ENCODE peak calls at places on chromosome 1, in ten cellular contexts. H is body of pancreas, D is heart left ventricle, L is stomach, J is suprapubic skin, M is testis, V is esophagus muscularis mucosa, G is A549, I is Peyer's patch, A is HCT116. B is an unnamed sample.

GRCh38 chr1:195806060-195806459 is 802.2 kb downstream of the KCNT2 start:
- DNase-seq in J (no peak), L (no peak), A (no peak), I (no peak), H (no peak), D (no peak), V (no peak), G (no peak), M (no peak), B (no peak)

GRCh38 chr1:236836157-236836556 is 41.1 kb downstream of the MTR start:
- DNase-seq in M (no peak), G (no peak), A (no peak), I (no peak), L (no peak), H (no peak), V (no peak), D (no peak), J (no peak), B (no peak)

GRCh38 chr1:91564888-91565700 is 64.4 kb downstream of the CDC7 start:
- DNase-seq in V (peak; percentile 70), G (no peak), I (no peak), J (no peak), M (no peak), A (no peak), D (no peak), H (no peak), L (no peak), B (no peak)

GRCh38 chr1:153805042-153805745 is 30.0 kb downstream of the SLC27A3 start:
- DNase-seq in D (peak; percentile 67), V (no peak), H (peak; percentile 27), I (no peak), M (peak; percentile 48), G (peak; percentile 37), J (no peak), A (peak; percentile 78), L (peak; percentile 44), B (peak; percentile 83)

GRCh38 chr1:226973371-226973897 is 33.3 kb downstream of the COQ8A start:
- DNase-seq in D (peak; percentile 62), V (no peak), L (no peak), I (no peak), H (peak; percentile 42), A (no peak), G (no peak), M (peak; percentile 72), J (no peak), B (no peak)

GRCh38 chr1:20404466-20404865 is 81.5 kb downstream of the CAMK2N1 start:
- DNase-seq in A (no peak), H (no peak), I (no peak), D (no peak), V (no peak), G (no peak), J (no peak), M (no peak), L (no peak), B (no peak)

GRCh38 chr1:109762039-109762585 is 1.6 kb downstream of the EPS8L3 start:
- DNase-seq in D (no peak), L (no peak), V (no peak), H (peak; percentile 2), I (peak; percentile 33), M (peak; percentile 10), G (no peak), A (no peak), J (no peak), B (no peak)

GRCh38 chr1:30400436-30400975 is 322.9 kb downstream of the MATN1 start:
- DNase-seq in I (peak; percentile 14), D (no peak), J (peak; percentile 26), A (no peak), V (no peak), M (no peak), L (no peak), G (no peak), H (no peak), B (peak; percentile 55)

GRCh38 chr1:222168621-222169020 is 379.3 kb downstream of the HHIPL2 start:
- DNase-seq in H (no peak), M (no peak), V (no peak), I (no peak), L (no peak), J (no peak), D (no peak), A (no peak), G (no peak), B (no peak)

GRCh38 chr1:94126651-94127050 is 5.7 kb upstream of the ABCA4 start:
- DNase-seq in J (no peak), A (no peak), V (peak; percentile 2), M (no peak), D (no peak), I (no peak), G (no peak), L (no peak), H (no peak), B (no peak)

DNA sequence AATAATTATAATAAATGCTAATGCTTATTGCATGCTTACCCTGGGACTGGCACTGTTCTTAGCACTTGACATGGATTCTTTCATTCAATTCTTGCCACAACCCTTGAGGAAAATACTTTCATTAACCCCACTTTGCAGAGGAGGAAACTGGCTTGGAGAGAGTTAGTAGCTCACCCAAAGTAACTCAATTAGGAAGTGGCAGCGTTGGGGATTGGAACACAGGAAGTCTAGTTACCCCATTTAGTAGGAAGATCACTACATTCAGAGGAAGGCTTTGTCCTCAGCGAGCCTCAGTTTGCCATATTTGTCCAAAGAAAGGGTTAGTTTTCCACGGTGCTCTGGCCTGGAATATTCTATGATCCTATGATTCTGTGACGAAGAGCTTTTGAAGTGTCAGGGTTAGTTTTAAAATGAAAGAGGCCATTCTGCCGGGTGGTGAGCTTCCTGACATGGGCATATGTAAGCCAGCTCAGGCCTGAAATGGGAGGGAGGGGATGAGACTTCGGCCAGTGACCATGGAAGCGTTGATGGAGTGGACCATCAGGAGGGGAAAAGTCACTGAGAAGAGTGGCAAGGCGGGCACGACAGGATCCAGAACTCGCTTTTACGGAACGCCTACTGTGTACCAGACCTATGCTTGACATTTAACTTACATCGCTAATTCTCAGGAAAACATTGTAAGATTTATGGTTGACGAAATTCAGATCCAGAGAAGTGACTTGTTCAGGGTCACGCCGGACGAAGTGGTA is 28.2 kb upstream of the EPB41 start:
- DNase-seq in G (no peak), D (no peak), J (no peak), I (no peak), L (no peak), V (no peak), A (no peak), H (no peak), M (no peak), B (no peak)
- H3K4me3 ChIP-seq in G (peak overlapping the region; percentile 89), D (no peak overlapping the region), J (peak overlapping the region; percentile 62), I (peak overlapping the region; percentile 71), L (peak overlapping the region; percentile 63), V (peak overlapping the region; percentile 94), A (peak overlapping the region; percentile 95), H (no peak overlapping the region), M (peak overlapping the region; percentile 70), B (peak overlapping the region; percentile 90)

DNA sequence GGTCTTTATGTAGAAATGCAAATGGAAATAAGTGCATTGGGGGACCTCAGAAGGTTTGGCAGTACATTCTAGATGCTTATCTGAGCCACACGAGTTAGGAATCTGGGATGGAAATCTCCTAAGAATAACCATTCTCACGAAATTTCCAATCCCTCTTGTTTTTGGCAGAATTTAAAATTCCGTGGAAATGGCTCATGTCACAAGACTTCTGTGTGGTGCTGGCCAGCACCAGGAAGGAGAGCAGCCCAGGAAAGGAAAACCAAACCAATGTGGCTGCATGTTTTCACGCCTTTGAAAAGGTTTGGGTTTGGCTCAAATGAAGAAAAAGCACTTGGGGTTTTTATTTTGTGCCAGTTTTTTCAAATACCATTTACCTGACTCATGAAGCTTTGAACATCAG is 80.1 kb upstream of the KCNK2 start:
- DNase-seq in J (no peak), G (no peak), D (no peak), M (no peak), I (no peak), H (no peak), A (no peak), V (no peak), L (no peak), B (no peak)
- TF ChIP-seq POLR2A in J (no peak), G (no peak), D (no peak), M (no peak), I (no peak), H (no peak), A (no peak), V (no peak), L (no peak), B (no peak)

DNA sequence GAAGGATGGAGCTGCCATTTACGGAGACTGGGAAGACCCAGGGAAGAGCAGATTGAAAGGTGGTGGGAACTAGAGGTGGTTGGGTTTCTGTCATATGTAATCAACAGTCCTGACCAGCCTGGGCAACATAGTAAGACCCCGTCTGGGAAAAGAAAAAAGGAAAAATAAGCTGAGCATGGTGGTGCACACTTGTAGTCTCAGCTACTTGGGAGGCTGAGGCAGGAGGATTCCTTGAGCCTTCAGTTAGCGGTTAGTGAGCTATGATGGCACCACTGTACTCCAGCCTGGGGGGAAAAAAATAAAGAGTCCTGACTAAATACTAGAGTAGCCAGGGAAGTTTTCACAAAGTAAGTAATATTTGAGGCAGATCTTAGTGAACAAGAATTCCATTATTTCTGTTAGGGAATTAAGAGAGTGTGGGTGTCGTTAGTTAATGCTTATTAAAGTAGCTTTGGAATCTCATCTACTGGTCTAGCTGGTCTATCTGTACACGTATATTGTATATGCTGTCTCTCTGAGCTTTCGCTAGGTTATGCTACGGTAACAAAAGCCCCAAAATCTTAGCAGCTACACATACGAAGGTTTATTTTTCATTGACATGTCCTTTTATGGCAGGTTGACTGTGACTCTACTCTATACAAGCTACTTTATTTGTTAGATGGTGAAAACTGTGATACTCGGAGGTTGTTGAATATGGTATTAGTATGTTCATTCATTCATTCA is 4.4 kb downstream of the NBPF1 start:
- DNase-seq in V (no peak), G (no peak), A (no peak), M (no peak), L (no peak), H (no peak), D (no peak), J (no peak), I (no peak), B (no peak)
- H3K27ac ChIP-seq in V (no peak overlapping the region), G (no peak overlapping the region), A (no peak overlapping the region), M (no peak overlapping the region), L (no peak overlapping the region), H (no peak overlapping the region), D (no peak overlapping the region), J (no peak overlapping the region), I (no peak overlapping the region), B (no peak overlapping the region)

DNA sequence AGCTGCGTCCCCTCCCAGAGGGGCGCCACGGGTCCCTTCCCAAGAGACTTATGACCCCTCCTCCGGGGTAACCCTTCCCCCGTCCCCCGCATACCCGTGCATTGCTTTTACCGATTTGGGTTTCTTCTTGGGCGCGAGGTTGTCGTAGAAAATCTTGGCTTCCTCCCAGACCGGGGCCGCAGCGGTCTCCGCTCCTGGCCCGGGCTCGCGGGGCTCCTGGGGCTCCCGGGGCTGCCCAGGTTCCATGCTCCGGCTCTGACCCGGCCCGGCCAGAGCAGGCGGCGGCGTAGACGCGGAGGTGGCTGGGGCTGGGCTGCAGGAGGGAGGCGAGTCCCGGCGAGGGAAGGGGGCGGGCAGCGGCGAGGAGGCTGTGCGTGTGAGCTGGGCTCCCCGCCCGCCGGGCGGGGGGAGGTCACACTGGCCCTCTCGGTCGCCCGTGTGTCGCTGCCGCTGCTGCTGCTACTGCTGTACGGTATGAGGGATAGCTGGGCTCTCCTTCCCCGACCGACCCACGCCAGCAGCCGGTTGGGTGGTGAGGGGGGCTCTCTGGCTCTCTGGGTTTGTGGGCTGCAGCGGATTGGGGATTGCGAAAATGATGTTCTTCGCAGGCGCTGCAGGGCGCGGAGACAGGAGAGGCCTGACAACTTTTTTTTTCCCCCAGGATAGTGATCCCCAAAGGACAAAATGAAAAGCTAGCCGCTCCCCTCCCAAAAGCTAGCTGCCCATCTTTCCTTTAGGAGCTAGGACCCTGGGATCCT is at the start of gene NT5C1A:
- DNase-seq in L (peak; percentile 27), H (peak; percentile 70), I (no peak), G (peak; percentile 10), J (no peak), V (no peak), M (peak; percentile 41), A (no peak), D (peak; percentile 53), B (no peak)
- H3K4me3 ChIP-seq in L (peak within 1 kb of the TSS; percentile 51), H (peak within 1 kb of the TSS; percentile 31), I (peak within 1 kb of the TSS; percentile 46), G (peak within 1 kb of the TSS; percentile 42), J (peak within 1 kb of the TSS; percentile 52), V (peak within 1 kb of the TSS; percentile 59), M (peak within 1 kb of the TSS; percentile 49), A (no peak within 1 kb of the TSS), D (peak within 1 kb of the TSS; percentile 60), B (peak within 1 kb of the TSS; percentile 63)